ENCODE peak calls at places on chromosomes 1 and 21, in five cellular contexts. D, V, A, L and W are unnamed samples.

GRCh38 chr1:218302155-218302554 is 17.1 kb downstream of the RRP15 start:
- DNase-seq in D (no peak), V (no peak), A (no peak), L (no peak), W (no peak)

GRCh38 chr1:157360021-157360390 is 192.3 kb downstream of the FCRL5 start:
- DNase-seq in D (no peak), V (no peak), A (no peak), L (no peak), W (no peak)

GRCh38 chr1:156226116-156226538 is 13.3 kb downstream of the PMF1 start:
- DNase-seq in D (no peak), V (no peak), A (no peak), L (no peak), W (no peak)

GRCh38 chr1:220872296-220872695 is 6.9 kb upstream of the HLX start:
- DNase-seq in D (no peak), V (no peak), A (no peak), L (no peak), W (no peak)

GRCh38 chr1:3727042-3727824 is 25.0 kb upstream of the CCDC27 start:
- DNase-seq in D (peak), V (no peak), A (peak), L (no peak), W (no peak)

GRCh38 chr1:90924982-90925381 is 96.9 kb downstream of the ZNF644 start:
- DNase-seq in D (no peak), V (no peak), A (no peak), L (no peak), W (no peak)

GRCh38 chr1:222974496-222974895 is 159.7 kb downstream of the DISP1 start:
- DNase-seq in D (peak), V (peak), A (peak), L (no peak), W (peak)

GRCh38 chr1:95023399-95024050 is 49.2 kb downstream of the ALG14 start:
- DNase-seq in D (no peak), V (peak), A (peak), L (no peak), W (peak)

GRCh38 chr1:2290171-2290578 is 62.1 kb downstream of the SKI start:
- DNase-seq in D (no peak), V (no peak), A (peak), L (no peak), W (no peak)

GRCh38 chr1:187460093-187460492 is 631.3 kb downstream of the PLA2G4A start:
- DNase-seq in D (no peak), V (no peak), A (no peak), L (no peak), W (no peak)

GRCh38 chr1:41423511-41424191 is 60.8 kb downstream of the EDN2 start:
- DNase-seq in D (no peak), V (no peak), A (no peak), L (peak), W (no peak)

GRCh38 chr1:75165264-75165663 is 31.1 kb downstream of the LHX8 start:
- DNase-seq in D (no peak), V (no peak), A (no peak), L (no peak), W (no peak)

GRCh38 chr1:58763214-58763613 is 20.6 kb downstream of the JUN start:
- DNase-seq in D (no peak), V (peak), A (peak), L (no peak), W (peak)

GRCh38 chr1:25540750-25541350 is 2.6 kb upstream of the LDLRAP1 start:
- DNase-seq in D (no peak), V (no peak), A (no peak), L (no peak), W (no peak)

GRCh38 chr1:231407049-231407448 is 15.0 kb downstream of the EGLN1 start:
- DNase-seq in D (no peak), V (no peak), A (no peak), L (no peak), W (no peak)

GRCh38 chr1:210499956-210500355 is 171.3 kb downstream of the HHAT start:
- DNase-seq in D (no peak), V (no peak), A (no peak), L (no peak), W (no peak)

GRCh38 chr1:203629509-203630082 is 3.0 kb downstream of the ATP2B4 start:
- DNase-seq in D (peak), V (peak), A (peak), L (peak), W (peak)

GRCh38 chr1:178282949-178283367 is 189.1 kb downstream of the RASAL2 start:
- DNase-seq in D (peak), V (peak), A (peak), L (no peak), W (peak)

GRCh38 chr1:168867941-168868634 is 139.1 kb upstream of the DPT start:
- DNase-seq in D (no peak), V (no peak), A (no peak), L (no peak), W (no peak)

GRCh38 chr1:232891116-232891515 is 59.3 kb upstream of the NTPCR start:
- DNase-seq in D (no peak), V (peak), A (no peak), L (no peak), W (peak)

GRCh38 chr1:36062321-36062720 is 21.6 kb upstream of the TEKT2 start:
- DNase-seq in D (no peak), V (no peak), A (no peak), L (no peak), W (no peak)

GRCh38 chr21:37384416-37384815 is 17.8 kb downstream of the DYRK1A start:
- DNase-seq in D (no peak), V (no peak), A (no peak), L (no peak), W (no peak)

GRCh38 chr1:154714638-154715037 is 106.7 kb upstream of the ADAR start:
- DNase-seq in D (no peak), V (peak), A (peak), L (peak), W (no peak)

GRCh38 chr1:167294528-167294927 is 73.8 kb downstream of the POU2F1 start:
- DNase-seq in D (no peak), V (peak), A (peak), L (no peak), W (peak)

GRCh38 chr1:116537439-116537838 is 33.4 kb downstream of the CD58 start:
- DNase-seq in D (peak), V (no peak), A (peak), L (no peak), W (peak)

GRCh38 chr1:16195518-16195905 is 16.9 kb downstream of the ARHGEF19 start:
- DNase-seq in D (no peak), V (no peak), A (no peak), L (no peak), W (peak)

GRCh38 chr1:53378061-53378460 is 50.2 kb upstream of the LRP8 start:
- DNase-seq in D (no peak), V (no peak), A (no peak), L (no peak), W (no peak)

GRCh38 chr1:21295059-21295401 is 4.8 kb upstream of the ECE1 start:
- DNase-seq in D (no peak), V (no peak), A (peak), L (no peak), W (peak)

GRCh38 chr1:36964830-36965229 is 69.5 kb downstream of the GRIK3 start:
- DNase-seq in D (no peak), V (no peak), A (no peak), L (no peak), W (no peak)

GRCh38 chr1:7636801-7637526 is 134.1 kb upstream of the VAMP3 start:
- DNase-seq in D (no peak), V (no peak), A (no peak), L (no peak), W (no peak)

GRCh38 chr1:51906306-51907078 is 28.0 kb upstream of the NRDC start:
- DNase-seq in D (no peak), V (peak), A (peak), L (no peak), W (peak)

GRCh38 chr1:156748670-156749428 is 2.6 kb downstream of the HDGF start:
- DNase-seq in D (peak), V (no peak), A (peak), L (peak), W (peak)

GRCh38 chr1:30123896-30124295 is 599.5 kb downstream of the MATN1 start:
- DNase-seq in D (no peak), V (no peak), A (no peak), L (peak), W (no peak)

GRCh38 chr1:115717541-115717940 is 51.0 kb downstream of the CASQ2 start:
- DNase-seq in D (peak), V (peak), A (peak), L (peak), W (peak)

DNA sequence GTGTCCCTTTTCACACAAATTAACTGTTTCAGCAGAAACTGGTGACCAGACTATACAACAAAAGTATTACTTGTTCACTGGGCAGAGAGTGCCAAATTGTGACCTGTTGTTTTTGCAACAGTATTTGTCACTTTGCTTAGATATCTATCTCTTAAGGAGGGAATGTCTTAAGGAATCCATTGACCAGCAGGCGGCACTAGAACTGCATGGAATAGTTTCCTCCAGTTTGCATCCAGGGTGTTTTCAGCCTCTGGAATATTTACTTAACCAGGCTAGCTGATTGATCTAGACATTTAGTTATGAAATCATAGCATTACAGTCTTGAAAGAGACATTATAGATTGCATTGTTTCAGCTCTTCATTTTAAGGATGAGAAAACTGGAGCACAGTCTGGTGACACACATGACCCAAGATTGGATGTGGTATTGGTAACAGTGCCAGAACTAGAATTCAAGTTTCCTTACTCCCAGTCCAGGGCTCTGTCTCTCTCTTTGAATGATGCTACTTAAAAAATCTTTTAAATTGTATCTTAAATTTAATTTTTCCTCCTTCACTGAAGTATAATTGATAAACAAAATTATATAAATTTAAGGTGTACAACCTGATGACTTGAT is 16.9 kb downstream of the RPTN start:
- DNase-seq in D (peak), V (peak), A (peak), L (peak), W (peak)
- H3K4me3 ChIP-seq in D (no peak), V (no peak), A (no peak), L (no peak), W (no peak)

DNA sequence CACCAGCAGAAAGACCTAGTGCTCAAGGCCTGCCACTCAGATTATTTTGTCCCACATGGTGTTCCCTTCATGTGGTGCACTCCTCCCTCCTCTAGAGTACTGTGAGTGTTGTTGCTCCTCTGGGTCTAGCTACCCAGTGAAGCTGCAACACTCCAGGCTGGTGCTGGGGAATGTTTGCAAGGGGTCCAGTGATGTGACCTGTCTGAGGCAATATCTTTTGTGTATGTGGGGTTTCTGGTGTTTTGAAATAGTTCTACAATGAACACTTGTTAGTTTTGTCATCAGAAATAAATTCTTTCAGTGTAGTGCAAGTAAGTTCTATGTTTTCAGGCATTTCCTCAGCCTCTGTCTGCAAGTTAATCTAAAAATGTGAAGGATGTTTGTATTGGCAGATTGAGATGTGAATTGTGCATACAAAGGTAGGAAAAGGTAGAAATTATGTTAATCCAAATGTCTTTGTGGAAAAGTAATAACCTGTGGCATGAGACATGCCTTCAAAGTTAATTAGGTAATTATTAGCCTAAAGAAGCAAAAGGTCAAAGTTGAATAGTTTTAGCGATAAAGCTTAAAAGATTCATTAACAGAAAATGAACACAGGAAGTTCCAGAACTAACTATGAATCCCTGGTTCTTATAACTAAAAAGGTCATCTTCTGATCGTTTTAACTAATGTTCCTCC is 616.8 kb downstream of the LTN1 start:
- DNase-seq in D (no peak), V (peak), A (peak), L (no peak), W (peak)
- TF ChIP-seq CTCF in D (no peak), V (no peak), A (no peak), L (no peak), W (no peak)

GRCh38 chr1:47188901-47189785 is 693 bp downstream of the PDZK1IP1 start:
- DNase-seq in D (no peak), V (no peak), A (no peak), L (no peak), W (no peak)

GRCh38 chr1:47186267-47187185 is 3.3 kb downstream of the PDZK1IP1 start:
- DNase-seq in D (peak), V (no peak), A (no peak), L (no peak), W (no peak)

GRCh38 chr1:47187926-47188250 is 1.9 kb downstream of the PDZK1IP1 start:
- DNase-seq in D (no peak), V (no peak), A (no peak), L (no peak), W (no peak)

GRCh38 chr1:47184771-47185677 is 4.8 kb downstream of the PDZK1IP1 start:
- DNase-seq in D (no peak), V (no peak), A (no peak), L (no peak), W (no peak)

GRCh38 chr1:47187226-47187925 is 2.5 kb downstream of the PDZK1IP1 start:
- DNase-seq in D (peak), V (no peak), A (no peak), L (no peak), W (no peak)
- H3K4me3 ChIP-seq in D (no peak), V (no peak), A (no peak), L (no peak), W (no peak)

DNA sequence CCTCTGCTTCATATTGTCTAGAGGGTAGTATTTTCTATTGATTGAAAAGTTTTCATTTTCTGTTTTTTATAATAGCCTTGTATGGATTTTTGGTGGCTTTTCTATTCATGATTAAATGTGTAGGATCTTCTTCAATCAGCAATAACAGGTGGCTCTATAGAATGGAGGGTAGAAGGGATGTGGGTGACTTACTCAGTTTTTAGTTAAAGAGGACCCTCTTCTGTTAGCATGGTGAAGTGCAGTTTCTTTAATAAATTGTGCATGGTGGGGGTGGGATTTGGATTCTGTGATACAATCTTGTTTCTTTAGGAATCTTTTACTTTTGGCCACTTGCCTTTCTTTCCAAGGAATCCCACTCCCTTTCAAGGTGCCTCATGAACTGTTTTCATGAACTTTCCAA is 64.7 kb downstream of the SLC35A3 start:
- DNase-seq in D (peak), V (peak), A (peak), L (no peak), W (peak)
- TF ChIP-seq CTCF in D (peak), V (peak), A (peak), L (no peak), W (peak)

GRCh38 chr1:64513557-64513956 is 43.6 kb downstream of the CACHD1 start:
- DNase-seq in D (no peak), V (no peak), A (peak), L (no peak), W (no peak)

GRCh38 chr1:64516301-64516700 is 46.4 kb downstream of the CACHD1 start:
- DNase-seq in D (no peak), V (no peak), A (peak), L (no peak), W (no peak)

GRCh38 chr1:64515427-64515826 is 45.5 kb downstream of the CACHD1 start:
- DNase-seq in D (peak), V (peak), A (peak), L (peak), W (peak)

GRCh38 chr1:64516803-64517568 is 47.1 kb downstream of the CACHD1 start:
- DNase-seq in D (no peak), V (peak), A (peak), L (no peak), W (no peak)

DNA sequence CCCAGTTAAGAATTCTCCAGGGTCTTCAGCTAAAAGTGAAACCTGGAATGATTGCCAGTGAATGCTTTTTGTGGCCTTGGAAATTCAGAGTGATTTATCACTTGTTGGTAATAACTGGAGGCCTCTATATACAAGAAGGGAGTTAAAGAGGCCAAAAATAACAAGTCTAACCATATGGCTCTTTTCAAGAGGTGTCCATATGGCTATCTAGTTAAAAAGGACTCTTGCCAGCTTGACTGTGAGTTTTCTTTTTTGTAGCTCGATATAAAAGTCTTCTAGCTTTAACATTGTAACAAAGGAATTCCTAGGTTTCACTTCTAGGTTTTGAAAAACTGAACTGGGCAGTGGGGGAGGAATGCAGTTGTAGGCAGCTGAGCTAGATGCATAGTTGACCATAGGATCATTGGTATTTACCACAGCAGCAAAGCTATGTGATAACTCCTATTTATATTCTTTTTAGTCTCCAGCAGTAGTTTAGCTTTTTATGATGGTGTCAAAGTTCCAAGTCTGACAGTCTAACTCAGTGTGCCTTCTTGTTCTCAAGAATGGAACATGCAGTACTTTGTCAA is 44.4 kb downstream of the CACHD1 start:
- DNase-seq in D (peak), V (peak), A (peak), L (no peak), W (peak)
- H3K4me3 ChIP-seq in D (no peak), V (no peak), A (peak), L (no peak), W (no peak)

GRCh38 chr1:205438213-205439158 is 16.6 kb upstream of the LEMD1 start:
- DNase-seq in D (peak), V (peak), A (peak), L (peak), W (peak)
- TF ChIP-seq CTCF in D (peak), V (peak), A (peak), L (peak), W (peak)